ENCODE peak calls at places on chromosomes 7 and 10, in ten cellular contexts. T is fibroblast of pulmonary artery, Q is astrocyte, O is thoracic aorta, G is fibroblast of lung, Y is GM23338, N is fibroblast of mammary gland, X is lung, L is spleen, J is BJ. M is an unnamed sample.
A peak's percentile ranks its signal among the peaks of the same experiment; 100 is the strongest.

GRCh38 chr7:36287371-36288241 is 102.1 kb upstream of the ANLN start:
- DNase-seq in T (no peak), Q (no peak), O (no peak), G (no peak), Y (no peak), N (no peak), X (no peak), L (peak; percentile 84), J (no peak), M (no peak)

GRCh38 chr10:109886788-109887155 is 36.5 kb downstream of the XPNPEP1 start:
- DNase-seq in T (no peak), Q (no peak), O (no peak), G (no peak), Y (no peak), N (no peak), X (no peak), L (no peak), J (no peak), M (no peak)

GRCh38 chr10:21517134-21517982 is 8.1 kb downstream of the SKIDA1 start:
- DNase-seq in T (peak; percentile 55), Q (peak; percentile 64), O (no peak), G (peak; percentile 72), Y (peak; percentile 92), N (peak; percentile 58), X (peak; percentile 55), L (no peak), J (no peak), M (peak; percentile 53)

GRCh38 chr7:149310990-149311573 is 49.1 kb downstream of the ZNF783 start:
- DNase-seq in T (no peak), Q (no peak), O (no peak), G (no peak), Y (no peak), N (no peak), X (no peak), L (no peak), J (no peak), M (no peak)

GRCh38 chr7:27952393-27953290 is 212.7 kb downstream of the TAX1BP1 start:
- DNase-seq in T (peak; percentile 21), Q (peak; percentile 42), O (no peak), G (peak; percentile 44), Y (no peak), N (peak; percentile 86), X (no peak), L (no peak), J (no peak), M (no peak)

GRCh38 chr7:70940597-70940996 is 191.3 kb upstream of the GALNT17 start:
- DNase-seq in T (no peak), Q (no peak), O (no peak), G (no peak), Y (no peak), N (no peak), X (no peak), L (no peak), J (no peak), M (no peak)

GRCh38 chr7:116809636-116810266 is 52.6 kb upstream of the CAPZA2 start:
- DNase-seq in T (peak; percentile 86), Q (peak; percentile 40), O (no peak), G (peak; percentile 84), Y (peak; percentile 89), N (peak; percentile 77), X (no peak), L (no peak), J (no peak), M (peak; percentile 86)

GRCh38 chr10:97585439-97585811 is 1.2 kb downstream of the HOGA1 start:
- DNase-seq in T (no peak), Q (no peak), O (no peak), G (no peak), Y (no peak), N (no peak), X (no peak), L (peak; percentile 1), J (no peak), M (no peak)

GRCh38 chr10:28783089-28783488 is 105.8 kb downstream of the BAMBI start:
- DNase-seq in T (no peak), Q (no peak), O (no peak), G (no peak), Y (no peak), N (no peak), X (no peak), L (no peak), J (no peak), M (no peak)

GRCh38 chr10:11148131-11148530 is 130.5 kb downstream of the CELF2 start:
- DNase-seq in T (no peak), Q (no peak), O (no peak), G (no peak), Y (no peak), N (no peak), X (no peak), L (no peak), J (no peak), M (no peak)

GRCh38 chr10:124536496-124537050 is 75.0 kb downstream of the LHPP start:
- DNase-seq in T (peak; percentile 3), Q (no peak), O (no peak), G (no peak), Y (peak; percentile 52), N (no peak), X (no peak), L (no peak), J (no peak), M (no peak)

GRCh38 chr7:29014725-29015124 is 56.6 kb upstream of the TRIL start:
- DNase-seq in T (no peak), Q (no peak), O (no peak), G (no peak), Y (no peak), N (no peak), X (no peak), L (no peak), J (no peak), M (no peak)
- H3K4me3 ChIP-seq in T (no peak overlapping the region), Q (no peak overlapping the region), O (no peak overlapping the region), G (no peak overlapping the region), Y (no peak overlapping the region), N (no peak overlapping the region), X (no peak overlapping the region), L (no peak overlapping the region), J (no peak overlapping the region), M (no peak overlapping the region)

GRCh38 chr10:16819436-16819835 is 2.2 kb upstream of the RSU1 start:
- DNase-seq in T (no peak), Q (no peak), O (no peak), G (no peak), Y (no peak), N (no peak), X (no peak), L (no peak), J (no peak), M (no peak)

GRCh38 chr10:16819026-16819425 is 1.8 kb upstream of the RSU1 start:
- DNase-seq in T (no peak), Q (no peak), O (no peak), G (no peak), Y (no peak), N (no peak), X (no peak), L (no peak), J (no peak), M (no peak)

GRCh38 chr10:16816830-16817124 is 447 bp downstream of the RSU1 start:
- DNase-seq in T (no peak), Q (no peak), O (no peak), G (no peak), Y (no peak), N (peak; percentile 36), X (no peak), L (no peak), J (no peak), M (no peak)

GRCh38 chr10:16816142-16816541 is 1.1 kb downstream of the RSU1 start:
- DNase-seq in T (no peak), Q (no peak), O (no peak), G (peak; percentile 11), Y (no peak), N (no peak), X (no peak), L (no peak), J (no peak), M (no peak)

DNA sequence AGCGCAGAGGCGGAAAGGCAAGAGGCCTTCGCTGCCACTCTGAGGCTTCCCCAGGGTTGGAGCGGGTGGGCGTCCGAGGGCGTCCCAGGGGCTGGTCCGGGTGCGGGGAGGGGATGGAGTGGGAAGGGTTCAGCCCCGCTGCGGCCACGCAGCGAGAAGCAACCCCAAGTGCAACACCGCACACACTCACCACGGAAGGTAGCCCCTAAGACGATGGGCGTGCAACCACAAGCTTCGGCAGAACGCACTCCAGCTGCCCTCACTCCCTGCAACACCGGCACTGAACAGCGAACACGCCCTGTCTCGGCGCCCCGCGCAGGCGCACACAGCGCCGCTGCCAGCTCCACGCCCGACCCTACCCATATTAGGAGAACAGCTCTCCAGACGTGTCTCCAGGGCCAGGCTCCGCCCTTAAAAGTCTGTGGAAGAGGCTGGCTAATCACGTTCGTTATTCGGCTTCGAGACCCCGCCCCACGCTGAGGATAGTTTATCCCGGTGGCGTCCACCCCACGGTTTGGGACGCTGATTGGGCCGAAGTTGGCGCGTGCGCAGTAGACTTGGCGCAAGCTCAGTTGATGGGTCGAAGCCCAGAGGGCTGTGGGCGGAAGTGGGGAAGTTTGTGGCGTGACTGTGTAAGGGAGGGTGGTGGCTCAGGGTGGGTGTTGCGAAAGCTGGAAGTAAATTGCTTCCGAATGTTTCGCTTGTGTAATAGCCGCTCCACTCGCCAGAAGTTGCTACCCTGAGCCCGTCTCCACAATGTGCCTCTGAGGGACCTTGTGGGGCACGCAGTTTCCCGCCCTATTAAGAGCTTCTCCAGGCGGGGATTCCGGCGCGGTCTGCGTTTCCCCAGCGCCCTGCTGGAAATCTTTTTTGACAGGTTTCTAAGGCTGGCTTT is at the start of gene RSU1:
- DNase-seq in T (peak; percentile 100), Q (peak; percentile 98), O (peak; percentile 100), G (peak; percentile 100), Y (peak; percentile 100), N (peak; percentile 99), X (peak; percentile 100), L (peak; percentile 100), J (peak; percentile 99), M (peak; percentile 100)
- H3K4me3 ChIP-seq in T (peak within 1 kb of the TSS; percentile 87), Q (peak within 1 kb of the TSS; percentile 96), O (peak within 1 kb of the TSS; percentile 78), G (peak within 1 kb of the TSS; percentile 86), Y (peak within 1 kb of the TSS; percentile 66), N (peak within 1 kb of the TSS; percentile 78), X (peak within 1 kb of the TSS; percentile 77), L (peak within 1 kb of the TSS; percentile 74), J (peak within 1 kb of the TSS; percentile 67), M (peak within 1 kb of the TSS; percentile 86)

DNA sequence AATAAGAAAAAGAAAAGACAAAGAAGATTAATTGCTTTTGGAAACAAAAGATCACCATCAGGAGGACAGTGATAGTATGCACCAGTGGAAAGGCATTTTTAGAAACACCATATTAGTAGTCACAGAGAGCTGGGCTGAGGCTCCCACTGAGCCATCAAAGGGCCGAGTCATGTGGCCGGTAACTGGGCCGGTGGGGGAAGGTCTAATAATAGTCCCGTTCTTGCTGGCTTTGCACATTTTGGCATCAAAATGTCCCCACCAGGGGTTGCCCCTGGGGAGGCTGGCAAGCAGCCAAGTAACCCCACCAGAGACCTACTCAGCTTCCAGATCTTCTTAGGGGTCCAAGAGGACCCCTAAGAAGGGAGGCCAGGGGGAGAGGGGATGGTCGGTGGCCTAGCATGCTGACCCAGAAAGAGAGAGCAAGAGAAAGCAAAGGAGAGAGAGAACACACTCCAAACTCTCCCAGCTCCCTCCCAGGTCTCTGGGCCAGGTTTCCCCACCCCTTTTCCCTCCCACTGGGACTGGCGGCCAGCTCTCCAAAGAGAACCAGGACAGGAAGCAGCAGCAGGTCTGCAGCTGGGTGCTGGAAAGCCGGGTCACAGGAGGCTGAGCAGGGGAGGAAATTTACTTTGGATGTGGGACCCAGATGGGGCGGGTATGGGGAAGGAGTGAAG is 70.2 kb upstream of the FGFR2 start:
- DNase-seq in T (no peak), Q (peak; percentile 43), O (peak; percentile 30), G (no peak), Y (peak; percentile 64), N (no peak), X (peak; percentile 52), L (no peak), J (no peak), M (peak; percentile 65)
- H3K4me3 ChIP-seq in T (no peak overlapping the region), Q (no peak overlapping the region), O (peak overlapping the region; percentile 61), G (no peak overlapping the region), Y (no peak overlapping the region), N (no peak overlapping the region), X (no peak overlapping the region), L (no peak overlapping the region), J (no peak overlapping the region), M (no peak overlapping the region)

GRCh38 chr7:150719960-150720891 is 3.8 kb downstream of the GIMAP1 start:
- DNase-seq in T (no peak), Q (no peak), O (no peak), G (no peak), Y (no peak), N (no peak), X (no peak), L (peak; percentile 69), J (no peak), M (no peak)
- H3K4me3 ChIP-seq in T (no peak overlapping the region), Q (no peak overlapping the region), O (no peak overlapping the region), G (no peak overlapping the region), Y (no peak overlapping the region), N (no peak overlapping the region), X (no peak overlapping the region), L (no peak overlapping the region), J (no peak overlapping the region), M (no peak overlapping the region)

M was measured in endothelial cell of umbilical vein.